ENCODE peak calls at places on chromosomes 16 and 17, in four cellular contexts. L, M, T and E are unnamed samples.

GRCh38 chr17:78898075-78898836 is 4.7 kb downstream of the CEP295NL start:
- DNase-seq in L (no peak), M (no peak), T (no peak), E (no peak)

GRCh38 chr16:2586241-2586640 is 48.4 kb downstream of the PDPK1 start:
- DNase-seq in L (no peak), M (no peak), T (no peak), E (no peak)

GRCh38 chr17:7068268-7068667 is 11.8 kb downstream of the CLEC10A start:
- DNase-seq in L (no peak), M (no peak), T (no peak), E (no peak)

GRCh38 chr17:40474419-40475002 is 26.9 kb downstream of the TNS4 start:
- DNase-seq in L (no peak), M (no peak), T (no peak), E (no peak)

GRCh38 chr16:21659124-21659523 is 4.6 kb upstream of the OTOA start:
- DNase-seq in L (no peak), M (no peak), T (no peak), E (no peak)

GRCh38 chr17:72166040-72166439 is 45.2 kb downstream of the SOX9 start:
- DNase-seq in L (no peak), M (no peak), T (no peak), E (no peak)

GRCh38 chr16:50502616-50503000 is 45.6 kb upstream of the NKD1 start:
- DNase-seq in L (no peak), M (no peak), T (no peak), E (no peak)

GRCh38 chr17:5080591-5080990 is 2.3 kb downstream of the ZFP3 start:
- DNase-seq in L (no peak), M (no peak), T (no peak), E (no peak)

GRCh38 chr17:15273141-15273793 is 8.1 kb upstream of the PMP22 start:
- DNase-seq in L (no peak), M (peak), T (peak), E (no peak)

GRCh38 chr16:67246081-67246944 is 968 bp downstream of the FHOD1 start:
- DNase-seq in L (peak), M (peak), T (peak), E (peak)

GRCh38 chr16:86167061-86167460 is 268.1 kb downstream of the IRF8 start:
- DNase-seq in L (no peak), M (no peak), T (no peak), E (no peak)

GRCh38 chr16:16133943-16134604 is 89.2 kb downstream of the ABCC6 start:
- DNase-seq in L (no peak), M (no peak), T (no peak), E (no peak)

GRCh38 chr16:89023621-89024511 is 46.9 kb upstream of the CBFA2T3 start:
- DNase-seq in L (no peak), M (no peak), T (no peak), E (no peak)

GRCh38 chr17:57669671-57670529 is 75.2 kb downstream of the CCDC182 start:
- DNase-seq in L (no peak), M (no peak), T (no peak), E (no peak)

GRCh38 chr17:81301195-81302144 is 6.4 kb upstream of the SLC38A10 start:
- DNase-seq in L (no peak), M (no peak), T (no peak), E (no peak)

GRCh38 chr17:61487161-61487654 is 35.0 kb downstream of the TBX4 start:
- DNase-seq in L (no peak), M (no peak), T (peak), E (no peak)

GRCh38 chr17:69460963-69461922 is 46.7 kb downstream of the MAP2K6 start:
- DNase-seq in L (no peak), M (no peak), T (no peak), E (no peak)

GRCh38 chr16:88297178-88297720 is 85.5 kb upstream of the ZNF469 start:
- DNase-seq in L (no peak), M (no peak), T (no peak), E (no peak)

GRCh38 chr16:25258856-25259179 is 1.2 kb upstream of the ZKSCAN2 start:
- DNase-seq in L (no peak), M (no peak), T (no peak), E (no peak)

GRCh38 chr16:89188064-89188441 is 12.3 kb downstream of the SLC22A31 start:
- DNase-seq in L (no peak), M (no peak), T (no peak), E (peak)

GRCh38 chr16:86768231-86768791 is 190.0 kb downstream of the FOXL1 start:
- DNase-seq in L (no peak), M (no peak), T (no peak), E (no peak)

GRCh38 chr17:27236710-27237315 is 57.1 kb upstream of the WSB1 start:
- DNase-seq in L (peak), M (peak), T (peak), E (peak)

GRCh38 chr17:63476494-63476856 is 386 bp upstream of the ACE start:
- DNase-seq in L (peak), M (no peak), T (no peak), E (peak)

GRCh38 chr16:71263581-71263980 is 25.6 kb downstream of the CMTR2 start:
- DNase-seq in L (no peak), M (no peak), T (no peak), E (no peak)

GRCh38 chr17:76266244-76266938 is 1.2 kb downstream of the UBALD2 start:
- DNase-seq in L (no peak), M (peak), T (peak), E (no peak)

GRCh38 chr17:76264425-76264754 is 758 bp upstream of the UBALD2 start:
- DNase-seq in L (no peak), M (no peak), T (no peak), E (no peak)

GRCh38 chr17:76264755-76265623 is at the start of gene UBALD2:
- DNase-seq in L (peak), M (peak), T (peak), E (peak)

GRCh38 chr17:76267051-76267576 is 2.0 kb downstream of the UBALD2 start:
- DNase-seq in L (no peak), M (no peak), T (no peak), E (no peak)

DNA sequence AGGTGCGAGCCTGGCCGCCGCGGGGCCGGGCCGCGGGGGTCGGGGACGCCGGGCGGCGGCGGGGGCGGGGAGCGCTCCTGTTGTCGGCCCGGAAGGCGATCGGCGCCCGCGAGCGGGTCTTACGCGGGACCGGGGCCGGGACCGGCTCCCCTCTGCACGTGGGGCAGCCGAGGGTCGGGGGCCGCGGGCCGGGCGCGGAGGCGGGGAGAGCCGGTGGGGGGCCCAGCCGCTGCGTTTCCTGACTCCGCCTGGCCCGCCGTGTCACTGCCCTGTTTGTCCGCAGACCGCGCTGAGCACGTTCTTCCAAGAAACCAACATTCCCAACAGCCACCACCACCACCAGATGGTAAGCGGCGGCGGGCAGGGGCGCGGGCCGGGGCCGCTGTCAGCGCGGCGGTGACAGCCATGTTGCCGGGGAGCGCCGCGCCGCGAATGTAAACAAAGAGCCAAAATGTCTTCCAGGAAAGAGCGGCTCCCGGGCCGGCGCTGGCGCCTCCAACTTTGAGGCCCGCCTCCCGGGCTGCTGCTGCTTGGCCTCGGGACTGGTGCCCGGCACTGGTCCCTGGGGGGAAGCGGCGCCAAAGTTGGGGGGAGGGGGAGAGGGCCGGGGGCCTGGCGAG is 586 bp downstream of the UBALD2 start:
- DNase-seq in L (peak), M (peak), T (no peak), E (peak)
- TF ChIP-seq CTCF in L (no peak), M (no peak), T (no peak), E (no peak)

DNA sequence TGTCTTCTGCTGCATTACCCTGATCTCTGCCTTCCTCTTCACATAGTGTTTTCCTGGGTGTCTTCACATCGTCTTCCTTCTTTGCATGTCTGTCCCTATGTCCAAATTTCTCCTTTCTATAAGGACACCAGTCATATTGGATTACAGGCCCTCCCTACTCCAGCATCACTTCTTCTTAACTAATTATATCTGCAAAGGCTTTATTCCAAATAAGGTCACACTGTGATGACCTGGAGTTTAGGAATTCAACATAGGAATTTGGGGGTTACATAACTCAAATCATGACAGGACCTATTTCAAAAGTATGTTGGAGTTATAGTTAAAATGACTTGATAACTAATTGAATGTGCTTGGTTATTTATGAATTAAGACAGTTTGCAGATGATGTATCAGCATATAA is 490.5 kb upstream of the ERCC4 start:
- DNase-seq in L (no peak), M (no peak), T (no peak), E (no peak)
- TF ChIP-seq CTCF in L (no peak), M (no peak), T (no peak), E (no peak)

DNA sequence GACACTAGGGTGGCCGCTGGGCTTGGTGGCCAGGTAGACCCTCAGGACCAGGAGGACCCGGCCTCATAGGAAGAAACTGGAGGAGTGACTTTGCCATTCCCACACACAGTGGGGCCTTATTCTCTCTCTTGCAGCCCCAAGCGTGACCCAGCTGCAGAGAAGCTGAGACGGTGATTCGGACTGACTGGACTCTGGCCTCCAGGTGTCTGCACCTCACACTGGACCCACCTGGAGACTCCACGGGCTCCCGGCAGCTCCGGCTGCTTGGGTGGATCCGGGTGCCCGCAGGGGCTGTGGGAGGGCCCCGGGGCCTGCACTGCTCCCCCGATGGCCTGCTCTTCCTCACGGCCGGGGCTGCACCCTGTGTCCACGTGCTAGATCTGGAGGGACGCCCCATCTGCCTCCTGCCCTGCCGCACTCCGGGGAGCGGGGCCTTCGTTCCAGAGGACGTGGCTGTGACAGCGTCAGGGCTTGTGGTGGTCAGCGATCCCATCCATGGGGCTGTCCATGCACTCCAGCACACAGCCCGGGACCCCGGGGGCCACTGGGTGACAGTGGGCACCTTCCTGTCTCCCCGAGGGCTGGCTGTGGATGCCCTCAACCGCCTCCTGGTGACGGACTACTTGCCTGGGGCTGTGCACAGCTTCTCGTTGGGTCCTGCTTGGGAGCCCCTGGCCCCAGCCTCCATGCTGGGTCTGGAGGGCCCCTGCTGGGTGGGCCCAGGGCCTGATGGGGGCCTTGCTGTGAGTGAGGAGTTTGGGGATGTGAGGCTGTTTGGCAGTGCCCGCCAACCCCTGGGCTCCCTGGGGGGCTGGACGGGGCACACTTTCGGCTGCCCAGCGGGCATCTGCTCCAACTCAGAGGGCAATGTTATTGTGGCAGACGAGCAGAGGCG is 804 bp downstream of the NHLRC4 start:
- DNase-seq in L (no peak), M (no peak), T (no peak), E (no peak)
- TF ChIP-seq CTCF in L (no peak), M (no peak), T (no peak), E (no peak)

DNA sequence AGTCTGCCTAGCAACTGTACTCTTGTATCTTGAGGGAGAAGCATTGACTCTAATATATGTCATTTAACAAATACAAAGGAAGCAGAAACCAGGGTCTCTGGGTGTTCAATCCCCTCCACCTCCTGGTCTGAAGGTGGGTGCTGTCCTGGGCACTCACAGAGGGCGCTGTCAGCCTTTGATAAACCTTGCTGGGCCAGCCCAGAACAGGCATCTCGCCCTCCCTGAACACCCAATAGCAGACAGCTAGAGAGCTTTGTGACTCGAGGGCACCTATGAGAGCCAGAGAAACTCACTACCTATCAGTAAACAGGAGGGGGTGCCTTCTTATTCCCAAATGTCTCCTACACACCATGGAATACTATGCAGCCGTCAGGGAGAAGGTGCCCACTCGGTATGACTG is 6.4 kb upstream of the PIPOX start:
- DNase-seq in L (no peak), M (no peak), T (no peak), E (no peak)
- TF ChIP-seq CTCF in L (no peak), M (no peak), T (no peak), E (no peak)

DNA sequence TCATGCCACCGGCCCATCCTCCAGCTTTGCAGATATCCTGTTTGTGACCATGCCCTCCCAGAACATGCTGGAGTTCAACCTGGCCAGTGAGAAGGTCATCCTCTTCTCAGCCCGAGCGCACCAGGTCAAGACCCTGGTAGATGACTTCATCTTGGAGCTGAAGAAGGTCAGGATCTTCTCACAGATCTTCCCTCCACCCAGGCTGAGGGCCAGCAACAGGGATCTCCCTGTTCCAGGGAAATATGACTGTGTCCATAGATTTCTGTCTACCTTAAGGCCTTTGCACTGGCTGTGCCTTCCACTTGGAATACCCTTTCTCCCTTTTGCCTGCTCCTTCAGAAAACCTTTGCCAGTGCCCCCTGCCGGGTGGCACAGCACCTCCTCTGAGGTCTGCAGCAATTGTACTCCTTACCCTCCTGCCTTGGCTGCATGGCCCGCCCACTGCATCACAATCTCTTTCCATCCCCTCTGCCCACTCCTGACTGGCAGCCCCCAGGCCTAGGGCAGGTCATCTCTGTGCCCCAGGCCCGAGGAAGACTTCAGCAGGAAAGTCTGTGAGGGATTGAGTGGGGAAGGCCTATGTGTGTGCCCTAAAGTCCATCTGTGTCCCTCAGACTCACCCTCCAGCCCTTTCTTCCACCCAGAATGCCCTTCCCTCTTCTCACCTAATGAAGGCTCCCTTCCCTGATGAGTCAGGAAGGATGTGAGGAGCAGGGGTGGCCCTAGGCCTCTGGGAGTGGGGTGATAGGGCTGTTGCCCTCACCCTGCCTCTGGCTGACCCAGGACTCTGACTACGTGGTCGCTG is 27.3 kb upstream of the ALKBH5 start:
- DNase-seq in L (peak), M (no peak), T (peak), E (no peak)
- TF ChIP-seq CTCF in L (no peak), M (no peak), T (no peak), E (no peak)

DNA sequence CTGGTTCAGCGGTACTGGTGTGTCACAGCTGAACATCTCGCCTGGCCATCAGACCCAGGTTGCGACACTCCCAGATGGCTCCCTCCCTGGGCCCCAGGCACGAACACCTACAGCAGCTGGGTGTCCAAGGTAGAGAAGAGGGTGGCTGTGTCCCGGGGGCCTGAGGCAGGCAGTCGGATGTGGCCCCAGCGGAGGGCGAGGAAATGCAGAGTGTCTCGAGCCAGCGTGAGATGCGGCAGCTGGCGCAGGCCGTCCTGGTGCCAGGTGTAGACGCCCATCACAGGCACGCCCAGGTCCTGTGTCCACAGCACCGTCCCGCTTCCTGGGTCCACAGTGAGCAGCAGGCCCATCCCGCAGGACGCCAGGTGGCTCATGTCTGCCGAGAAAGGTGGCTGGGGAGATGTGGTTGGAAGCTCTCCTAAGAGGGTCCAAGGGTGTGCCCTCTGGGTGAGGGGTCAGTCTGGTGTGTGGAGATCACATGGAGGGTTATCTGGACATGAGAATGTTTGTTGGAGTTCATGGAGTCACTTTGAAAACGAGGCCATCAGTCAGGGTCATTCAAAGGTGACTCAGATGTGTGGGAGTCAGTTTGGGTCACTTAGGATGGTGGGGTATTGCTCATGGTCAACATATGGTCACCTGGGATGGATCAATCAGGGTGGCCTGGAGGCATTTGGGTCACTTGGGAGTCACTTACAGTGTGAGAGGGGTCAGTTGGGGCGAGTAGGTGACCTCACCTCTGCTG is 8.1 kb downstream of the ERN2 start:
- DNase-seq in L (no peak), M (no peak), T (no peak), E (no peak)
- TF ChIP-seq CTCF in L (no peak), M (no peak), T (no peak), E (no peak)

GRCh38 chr17:17750881-17751280 is 69.6 kb downstream of the RAI1 start:
- DNase-seq in L (no peak), M (no peak), T (no peak), E (no peak)

GRCh38 chr17:17752822-17753448 is 71.7 kb downstream of the RAI1 start:
- DNase-seq in L (no peak), M (no peak), T (no peak), E (no peak)

GRCh38 chr17:17751489-17751995 is 70.3 kb downstream of the RAI1 start:
- DNase-seq in L (no peak), M (no peak), T (no peak), E (no peak)

GRCh38 chr17:17749921-17750320 is 68.7 kb downstream of the RAI1 start:
- DNase-seq in L (peak), M (peak), T (peak), E (peak)

GRCh38 chr17:17751996-17752821 is 71.0 kb downstream of the RAI1 start:
- DNase-seq in L (peak), M (peak), T (peak), E (peak)
- TF ChIP-seq CTCF in L (no peak), M (no peak), T (no peak), E (peak)